ENCODE peak calls at places on chromosomes 3 and 15, in five cellular contexts. B is endothelial cell, Q is fibroblast of villous mesenchyme, H is pancreas, V is GM13977. X is an unnamed sample.

GRCh38 chr3:41521000-41521655 is 321.8 kb downstream of the CTNNB1 start:
- DNase-seq in V (no peak), B (no peak), H (no peak), Q (no peak), X (no peak)

GRCh38 chr3:20235796-20236195 is 49.8 kb upstream of the SGO1 start:
- DNase-seq in B (no peak), V (no peak), H (no peak), Q (no peak), X (no peak)

GRCh38 chr3:51508255-51508654 is 8.4 kb upstream of the DCAF1 start:
- DNase-seq in Q (no peak), H (no peak), B (no peak), V (no peak), X (no peak)

GRCh38 chr3:126467611-126467955 is 8.1 kb downstream of the ZXDC start:
- DNase-seq in Q (no peak), B (no peak), V (no peak), H (peak), X (no peak)

GRCh38 chr3:37594873-37595783 is 266.6 kb upstream of the CTDSPL start:
- DNase-seq in B (no peak), V (no peak), H (no peak), Q (no peak), X (no peak)

GRCh38 chr15:43225201-43225949 is 4.6 kb upstream of the EPB42 start:
- DNase-seq in Q (peak), H (no peak), V (peak), B (peak), X (peak)

GRCh38 chr3:157405457-157405856 is 31.2 kb upstream of the PTX3 start:
- DNase-seq in H (no peak), V (no peak), Q (peak), B (no peak), X (peak)

GRCh38 chr15:82805994-82806406 is at the start of gene FSD2:
- DNase-seq in V (peak), Q (no peak), H (no peak), B (no peak), X (no peak)

GRCh38 chr3:190840146-190840545 is 22.3 kb downstream of the GMNC start:
- DNase-seq in H (no peak), Q (no peak), B (no peak), V (no peak), X (peak)

GRCh38 chr3:115254492-115255196 is 107.6 kb upstream of the ZBTB20 start:
- DNase-seq in B (no peak), Q (peak), V (no peak), H (no peak), X (no peak)

GRCh38 chr3:179801831-179802230 is 149.0 kb downstream of the USP13 start:
- DNase-seq in V (no peak), B (no peak), H (no peak), Q (peak), X (peak)

GRCh38 chr3:14057701-14058100 is 67.0 kb downstream of the CHCHD4 start:
- DNase-seq in H (no peak), B (no peak), V (no peak), Q (no peak), X (no peak)

GRCh38 chr3:150970665-150971327 is 1.7 kb downstream of the CLRN1 start:
- DNase-seq in V (no peak), B (no peak), Q (peak), H (no peak), X (peak)

GRCh38 chr15:60343221-60343970 is 54.4 kb downstream of the ANXA2 start:
- DNase-seq in V (no peak), Q (no peak), B (no peak), H (no peak), X (peak)

GRCh38 chr15:64464271-64465005 is 4.1 kb downstream of the ZNF609 start:
- DNase-seq in H (no peak), Q (peak), V (no peak), B (no peak), X (no peak)

GRCh38 chr15:41284425-41285177 is 47.8 kb downstream of the OIP5 start:
- DNase-seq in B (no peak), Q (peak), H (no peak), V (no peak), X (peak)

GRCh38 chr3:44001072-44001471 is 240.6 kb upstream of the TOPAZ1 start:
- DNase-seq in B (no peak), H (no peak), V (no peak), Q (no peak), X (no peak)

GRCh38 chr15:65326109-65326508 is 21.6 kb downstream of the RNU5B-1 start:
- DNase-seq in H (no peak), Q (no peak), B (peak), V (no peak), X (peak)

GRCh38 chr3:140505256-140505655 is 172.6 kb upstream of the TRIM42 start:
- DNase-seq in Q (peak), B (no peak), H (no peak), V (peak), X (peak)

GRCh38 chr3:111947179-111947727 is 31.6 kb upstream of the ABHD10 start:
- DNase-seq in V (no peak), B (no peak), H (no peak), Q (peak), X (peak)

GRCh38 chr3:121436074-121436473 is 109.7 kb downstream of the POLQ start:
- DNase-seq in Q (no peak), B (no peak), H (no peak), V (no peak), X (no peak)

GRCh38 chr3:96706517-96706916 is 107.9 kb upstream of the EPHA6 start:
- DNase-seq in B (no peak), V (no peak), Q (peak), H (no peak), X (no peak)

GRCh38 chr15:64883997-64884511 is 27.6 kb upstream of the ANKDD1A start:
- DNase-seq in Q (peak), V (peak), H (peak), B (no peak), X (peak)

DNA sequence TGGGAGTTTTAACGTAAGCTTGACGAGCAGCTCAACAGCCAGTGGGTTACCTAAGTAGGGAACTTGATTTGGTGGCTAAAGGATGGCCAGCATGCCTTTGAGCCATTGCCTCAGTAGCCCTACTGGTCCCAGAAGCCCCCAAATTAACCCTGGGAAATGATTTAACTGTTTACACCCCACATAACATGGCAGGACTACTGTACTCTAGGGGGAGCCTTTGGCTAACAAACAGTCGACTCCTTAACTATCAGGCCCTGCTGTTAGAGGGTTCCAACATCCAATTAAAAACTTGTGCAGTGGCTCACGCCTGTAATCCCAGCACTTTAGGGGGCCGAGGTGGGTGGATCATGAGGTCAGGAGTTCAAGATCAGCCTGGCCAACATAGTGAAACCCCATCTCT is 9.4 kb upstream of the SMCO1 start:
- DNase-seq in V (no peak), B (no peak), H (no peak), Q (peak), X (peak)
- TF ChIP-seq CTCF in V (peak), B (no peak), H (no peak), Q (peak), X (peak)

GRCh38 chr3:99690761-99691369 is 52.5 kb downstream of the COL8A1 start:
- DNase-seq in H (no peak), Q (no peak), B (no peak), V (no peak), X (no peak)

GRCh38 chr3:99697250-99697649 is 58.9 kb downstream of the COL8A1 start:
- DNase-seq in H (no peak), Q (no peak), B (no peak), V (no peak), X (no peak)

GRCh38 chr3:99696497-99696896 is 58.1 kb downstream of the COL8A1 start:
- DNase-seq in B (no peak), Q (no peak), H (no peak), V (no peak), X (no peak)

GRCh38 chr3:99693636-99694035 is 55.2 kb downstream of the COL8A1 start:
- DNase-seq in B (no peak), V (no peak), H (no peak), Q (no peak), X (no peak)
- TF ChIP-seq CTCF in B (no peak), V (no peak), H (no peak), Q (no peak), X (no peak)

DNA sequence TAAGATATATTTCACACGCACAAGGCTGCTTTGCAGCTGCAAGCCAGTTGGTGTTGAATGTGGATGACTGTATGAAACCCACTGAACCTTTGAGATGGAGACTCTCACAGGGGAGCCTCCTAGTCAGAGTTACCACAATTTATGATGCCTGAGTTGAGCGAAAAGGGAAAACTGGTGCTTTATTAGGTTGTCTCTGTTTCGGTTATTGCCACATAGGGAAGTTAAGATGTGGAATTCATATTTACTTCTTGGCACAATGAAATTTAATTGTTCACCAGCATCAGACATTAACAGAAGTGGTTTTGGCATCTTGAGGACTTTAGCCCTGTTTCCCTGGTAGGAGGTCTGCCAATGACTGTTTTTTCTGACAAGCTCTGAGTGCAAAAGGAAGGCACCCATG is 358.2 kb downstream of the SQOR start:
- DNase-seq in Q (no peak), V (no peak), B (no peak), H (no peak), X (no peak)
- TF ChIP-seq CTCF in Q (no peak), V (no peak), B (no peak), H (no peak), X (no peak)

DNA sequence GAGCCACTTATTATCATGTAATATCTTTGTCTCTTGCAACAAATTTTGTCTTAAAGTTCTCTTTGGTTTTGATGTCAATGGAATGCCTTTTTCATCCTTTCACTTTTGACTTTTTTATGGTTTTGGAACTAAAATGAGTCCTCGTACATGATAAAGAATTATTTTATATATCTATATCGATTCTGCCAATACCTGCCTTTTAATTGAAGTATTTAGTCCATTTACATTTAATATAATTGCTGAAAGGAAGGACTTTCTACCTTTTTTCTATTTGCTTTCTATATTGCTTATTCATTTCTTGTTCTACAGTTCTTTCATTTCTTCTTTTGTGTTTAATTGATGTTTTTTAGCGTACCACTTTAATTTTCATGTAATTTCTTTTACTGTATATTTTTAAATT is 32.8 kb downstream of the GABRA5 start:
- DNase-seq in H (no peak), Q (no peak), B (no peak), V (no peak), X (no peak)
- TF ChIP-seq CTCF in H (no peak), Q (no peak), B (no peak), V (no peak), X (no peak)

DNA sequence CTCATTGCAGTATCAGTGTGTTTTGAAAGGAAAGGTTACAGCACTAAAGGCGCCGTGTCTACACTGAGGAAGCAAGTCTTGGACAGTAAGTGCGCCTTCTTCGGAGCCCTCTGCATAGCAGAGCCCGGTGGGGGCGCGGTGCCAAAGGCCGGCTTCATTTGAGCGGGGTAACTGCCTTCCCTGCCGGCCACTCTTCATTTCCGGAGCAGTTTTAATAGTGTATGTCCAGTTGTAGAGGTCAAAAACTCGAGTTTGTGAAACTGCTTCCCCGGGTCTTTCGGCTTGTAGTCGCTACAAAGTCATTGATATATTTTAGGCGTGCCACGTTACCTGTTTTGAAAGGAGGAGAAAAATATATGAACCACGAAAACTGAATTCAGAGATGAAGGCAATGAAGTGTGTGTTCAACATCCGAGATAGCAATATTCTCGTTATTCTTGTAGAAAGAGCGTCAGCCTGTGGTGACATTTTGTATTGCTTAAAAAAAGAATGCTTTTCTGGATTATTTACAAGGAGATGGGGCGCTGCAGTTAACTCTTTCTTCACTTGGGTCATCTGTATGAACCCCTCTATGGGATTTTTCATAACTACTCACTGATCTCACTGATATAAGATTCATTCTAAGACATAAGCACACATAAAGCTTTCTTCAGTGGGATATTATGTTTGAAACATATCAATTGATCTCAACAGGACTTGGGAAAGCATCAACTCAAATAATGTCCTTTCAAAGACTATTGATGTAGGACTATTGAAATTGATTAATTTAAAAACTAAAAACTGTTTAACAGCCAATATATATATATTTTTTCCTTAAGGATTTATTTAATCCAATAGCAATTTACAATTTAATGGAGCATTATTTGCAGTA is 3.0 kb downstream of the ALCAM start:
- DNase-seq in H (peak), B (peak), V (no peak), Q (peak), X (peak)
- TF ChIP-seq CTCF in H (peak), B (peak), V (peak), Q (peak), X (peak)

GRCh38 chr3:4988815-4989648 is 9.8 kb downstream of the BHLHE40 start:
- DNase-seq in V (no peak), Q (peak), H (peak), B (no peak), X (peak)

GRCh38 chr3:4985330-4986174 is 6.3 kb downstream of the BHLHE40 start:
- DNase-seq in Q (peak), V (no peak), B (no peak), H (no peak), X (peak)

GRCh38 chr3:4986175-4986610 is 7.0 kb downstream of the BHLHE40 start:
- DNase-seq in Q (no peak), V (no peak), B (no peak), H (no peak), X (no peak)

GRCh38 chr3:4987374-4988296 is 8.4 kb downstream of the BHLHE40 start:
- DNase-seq in V (no peak), Q (no peak), B (no peak), H (no peak), X (no peak)

DNA sequence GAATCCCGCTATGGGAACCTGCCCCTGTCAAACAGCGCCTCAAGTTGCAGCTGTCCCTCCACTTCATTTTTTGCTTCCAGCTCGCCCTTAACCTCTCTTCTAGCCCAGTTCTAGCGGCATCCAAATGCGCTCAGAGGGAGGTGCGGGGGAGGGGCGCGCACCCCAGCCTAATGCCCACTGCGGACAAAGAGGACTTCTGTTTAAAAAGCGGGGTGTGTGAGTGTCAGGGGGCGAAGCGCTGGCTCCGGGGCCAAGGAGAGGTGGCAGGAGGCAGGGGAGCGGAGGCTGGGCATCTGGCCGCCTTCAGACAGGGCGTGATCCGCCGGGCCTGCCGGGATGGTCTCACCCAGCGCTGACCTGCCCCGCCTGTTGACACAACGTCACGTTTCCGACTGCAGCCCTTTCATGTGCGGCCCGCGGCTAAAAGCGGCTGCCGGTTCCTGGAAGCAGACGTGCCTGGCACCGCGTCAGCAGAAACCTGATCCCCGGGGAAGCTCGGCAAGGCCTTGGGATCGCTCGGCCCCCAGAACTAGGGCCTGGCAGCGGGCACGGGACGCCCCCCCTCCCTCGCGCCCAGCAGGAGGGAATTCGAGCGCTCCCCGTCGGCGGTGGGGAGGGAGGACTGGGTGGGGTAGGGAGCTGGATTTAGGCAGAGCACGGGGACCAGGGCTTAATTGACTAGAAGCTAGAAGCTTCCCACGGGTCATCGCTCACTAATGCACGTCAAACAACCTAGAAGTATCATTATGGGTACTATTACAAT is 7.6 kb downstream of the BHLHE40 start:
- DNase-seq in H (peak), V (peak), B (peak), Q (peak), X (peak)
- TF ChIP-seq CTCF in H (no peak), V (peak), B (no peak), Q (peak), X (no peak)

GRCh38 chr15:57031605-57032004 is 113.2 kb downstream of the TCF12 start:
- DNase-seq in B (peak), V (no peak), Q (peak), H (no peak), X (peak)

GRCh38 chr15:57032338-57032737 is 113.9 kb downstream of the TCF12 start:
- DNase-seq in B (no peak), V (no peak), Q (no peak), H (no peak), X (no peak)

GRCh38 chr15:57028176-57028575 is 109.7 kb downstream of the TCF12 start:
- DNase-seq in H (no peak), Q (no peak), B (no peak), V (no peak), X (no peak)

GRCh38 chr15:57031082-57031481 is 112.6 kb downstream of the TCF12 start:
- DNase-seq in B (no peak), H (no peak), V (no peak), Q (no peak), X (no peak)

GRCh38 chr15:57030011-57030410 is 111.6 kb downstream of the TCF12 start:
- DNase-seq in B (no peak), V (no peak), Q (no peak), H (no peak), X (no peak)
- TF ChIP-seq CTCF in B (no peak), V (no peak), Q (no peak), H (no peak), X (no peak)

GRCh38 chr3:4745240-4745620 is 234.0 kb upstream of the BHLHE40 start:
- DNase-seq in Q (peak), H (no peak), B (no peak), V (no peak), X (no peak)
- TF ChIP-seq CTCF in Q (peak), H (no peak), B (no peak), V (no peak), X (peak)

GRCh38 chr3:40237892-40238571 is 71.5 kb upstream of the EIF1B start:
- DNase-seq in H (no peak), V (no peak), B (peak), Q (peak), X (peak)
- TF ChIP-seq CTCF in H (no peak), V (no peak), B (peak), Q (peak), X (peak)

GRCh38 chr3:160697628-160698382 is 20.8 kb downstream of the ARL14 start:
- DNase-seq in H (no peak), V (peak), B (no peak), Q (peak), X (peak)

GRCh38 chr3:160695906-160696305 is 18.9 kb downstream of the ARL14 start:
- DNase-seq in Q (peak), V (no peak), B (no peak), H (no peak), X (no peak)

GRCh38 chr3:160698806-160699205 is 21.8 kb downstream of the ARL14 start:
- DNase-seq in B (no peak), V (no peak), H (no peak), Q (no peak), X (no peak)

GRCh38 chr3:160704006-160704405 is 27.0 kb downstream of the ARL14 start:
- DNase-seq in H (no peak), V (no peak), Q (no peak), B (no peak), X (peak)

DNA sequence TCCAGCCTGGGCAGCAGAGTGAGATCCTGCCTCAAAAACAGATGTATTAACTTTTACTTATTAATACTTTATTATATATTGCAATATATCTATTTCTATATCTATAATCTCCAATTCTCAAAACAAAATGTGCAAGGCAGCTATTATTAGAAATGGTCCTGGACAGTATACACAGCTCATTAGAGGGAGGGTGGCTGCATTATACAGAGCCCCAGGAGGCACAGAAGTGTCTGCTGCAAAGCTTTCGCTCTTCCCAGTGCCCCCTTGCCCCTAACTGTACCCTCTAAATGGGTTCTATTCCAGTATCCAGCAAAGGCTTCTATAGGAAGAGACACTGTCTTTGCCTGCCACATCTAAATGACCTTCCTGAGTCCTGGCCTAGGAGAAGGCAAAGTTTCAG is 24.5 kb downstream of the ARL14 start:
- DNase-seq in V (no peak), B (no peak), Q (no peak), H (no peak), X (no peak)
- TF ChIP-seq CTCF in V (no peak), B (no peak), Q (no peak), H (no peak), X (no peak)

X was measured in choroid plexus epithelial cell.